ENCODE peak calls at places on chromosomes 11 and 22, in six cellular contexts. V is uterus, U is PC-9, F is GM12878, N is neural progenitor cell, W is spleen. M is an unnamed sample.
A peak's percentile ranks its signal among the peaks of the same experiment; 100 is the strongest.

GRCh38 chr11:18309691-18310090 is 12.2 kb downstream of the HPS5 start:
- DNase-seq in W (no peak), F (no peak), N (no peak), U (no peak), V (no peak), M (no peak)

GRCh38 chr22:17980638-17981051 is 43.7 kb downstream of the MICAL3 start:
- DNase-seq in U (no peak), N (peak; percentile 27), V (no peak), F (no peak), W (peak; percentile 88), M (no peak)

GRCh38 chr11:75667268-75667830 is 1.5 kb downstream of the MAP6 start:
- DNase-seq in F (no peak), W (no peak), U (no peak), N (peak; percentile 64), V (no peak), M (no peak)

GRCh38 chr11:18013790-18014507 is 1.1 kb upstream of the SERGEF start:
- DNase-seq in V (no peak), U (no peak), F (no peak), W (no peak), N (peak; percentile 24), M (no peak)

GRCh38 chr11:121886956-121887355 is 229.1 kb downstream of the BLID start:
- DNase-seq in N (no peak), V (no peak), W (no peak), F (no peak), U (no peak), M (no peak)

GRCh38 chr22:41650821-41651220 is 29.7 kb downstream of the XRCC6 start:
- DNase-seq in N (no peak), V (no peak), U (no peak), W (no peak), F (no peak), M (no peak)

GRCh38 chr11:82676483-82677094 is 57.1 kb downstream of the FAM181B start:
- DNase-seq in N (no peak), V (no peak), F (no peak), W (no peak), U (no peak), M (no peak)

GRCh38 chr22:30121988-30122387 is 41.7 kb downstream of the HORMAD2 start:
- DNase-seq in U (no peak), W (no peak), F (peak; percentile 2), V (no peak), N (no peak), M (no peak)

GRCh38 chr11:131391161-131391560 is 20.7 kb downstream of the NTM start:
- DNase-seq in U (no peak), N (no peak), F (no peak), V (no peak), W (no peak), M (no peak)

GRCh38 chr11:44179173-44179572 is 83.7 kb downstream of the EXT2 start:
- DNase-seq in F (no peak), W (no peak), N (no peak), U (no peak), V (no peak), M (no peak)

GRCh38 chr22:39030705-39031104 is 9.8 kb downstream of the APOBEC3D start:
- DNase-seq in V (no peak), U (no peak), W (no peak), N (no peak), F (no peak), M (no peak)

GRCh38 chr11:25562417-25562816 is 769.5 kb upstream of the ANO3 start:
- DNase-seq in V (no peak), U (no peak), F (no peak), W (no peak), N (no peak), M (no peak)

GRCh38 chr11:68312117-68312779 is at the start of gene LRP5:
- DNase-seq in N (peak; percentile 73), W (no peak), V (no peak), U (no peak), F (no peak), M (peak; percentile 69)

GRCh38 chr11:112694813-112695212 is 266.4 kb upstream of the NCAM1 start:
- DNase-seq in W (no peak), V (no peak), U (no peak), N (no peak), F (no peak), M (no peak)

GRCh38 chr22:40423246-40423753 is 52.9 kb downstream of the SGSM3 start:
- DNase-seq in F (no peak), U (no peak), N (no peak), V (no peak), W (peak; percentile 38), M (peak; percentile 40)

GRCh38 chr11:94638902-94639373 is 71.8 kb downstream of the PIWIL4 start:
- DNase-seq in V (no peak), U (peak; percentile 52), F (no peak), N (no peak), W (no peak), M (no peak)

GRCh38 chr11:9815486-9816136 is 151.7 kb downstream of the SWAP70 start:
- DNase-seq in F (no peak), N (no peak), W (no peak), V (no peak), U (no peak), M (no peak)

GRCh38 chr11:86047275-86047991 is 21.5 kb downstream of the PICALM start:
- DNase-seq in F (no peak), V (no peak), W (no peak), N (no peak), U (peak; percentile 82), M (no peak)

GRCh38 chr11:82980292-82980691 is 78.8 kb downstream of the DDIAS start:
- DNase-seq in F (no peak), N (no peak), V (no peak), W (no peak), U (peak; percentile 77), M (no peak)

GRCh38 chr11:75270896-75271415 is 30.4 kb downstream of the TPBGL start:
- DNase-seq in V (no peak), N (peak; percentile 41), W (peak; percentile 56), U (no peak), F (no peak), M (peak; percentile 59)

GRCh38 chr22:46479046-46479445 is 58.4 kb downstream of the CELSR1 start:
- DNase-seq in N (no peak), U (no peak), W (no peak), V (no peak), F (no peak), M (no peak)

GRCh38 chr11:86696004-86696403 is 23.6 kb upstream of the ME3 start:
- DNase-seq in N (no peak), F (no peak), U (peak; percentile 96), V (no peak), W (no peak), M (no peak)

GRCh38 chr22:16866167-16866566 is 41.0 kb upstream of the XKR3 start:
- DNase-seq in W (no peak), F (no peak), U (no peak), V (no peak), N (no peak), M (no peak)

GRCh38 chr22:21791635-21792625 is 56.3 kb upstream of the YPEL1 start:
- DNase-seq in F (peak; percentile 62), W (no peak), N (no peak), V (no peak), U (no peak), M (no peak)

GRCh38 chr11:6646631-6647281 is 8.9 kb downstream of the DCHS1 start:
- DNase-seq in F (peak; percentile 61), U (no peak), W (peak; percentile 88), V (peak; percentile 88), N (no peak), M (peak; percentile 84)

GRCh38 chr11:119889111-119889510 is 160.1 kb upstream of the NECTIN1 start:
- DNase-seq in W (peak; percentile 20), U (no peak), V (no peak), N (no peak), F (no peak), M (no peak)

GRCh38 chr11:119885861-119886567 is 157.0 kb upstream of the NECTIN1 start:
- DNase-seq in U (no peak), W (peak; percentile 49), N (no peak), V (no peak), F (no peak), M (no peak)

GRCh38 chr11:119889728-119890280 is 160.8 kb upstream of the NECTIN1 start:
- DNase-seq in F (no peak), W (peak; percentile 56), V (no peak), N (no peak), U (no peak), M (no peak)

GRCh38 chr11:119886667-119887230 is 157.7 kb upstream of the NECTIN1 start:
- DNase-seq in V (no peak), W (peak; percentile 61), N (no peak), F (no peak), U (no peak), M (no peak)

DNA sequence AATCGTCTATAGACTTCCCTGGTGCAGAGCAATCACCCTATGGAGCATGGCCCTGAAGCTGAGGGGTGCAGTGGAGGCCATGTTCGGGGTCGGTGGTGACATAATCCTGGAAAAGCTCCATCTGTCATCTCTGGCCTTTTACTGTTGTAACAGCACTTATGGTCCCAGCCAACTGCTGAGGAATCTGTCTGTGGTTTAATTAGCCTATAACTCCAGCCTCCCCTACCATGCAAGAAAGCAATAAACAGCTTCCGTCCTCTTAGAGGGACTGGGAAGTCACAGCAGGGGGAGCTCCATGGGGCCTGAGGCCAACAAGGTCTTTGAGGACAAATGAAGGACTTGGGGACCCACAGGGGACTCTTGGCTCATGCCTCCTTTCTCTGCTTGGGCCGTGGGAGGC is 159.1 kb upstream of the NECTIN1 start:
- DNase-seq in W (peak; percentile 50), V (no peak), N (no peak), F (no peak), U (no peak), M (no peak)
- H3K4me1 ChIP-seq in W (no peaks in the 10 kb centered on the region), V (no peaks in the 10 kb centered on the region), N (peaks cover 17% of the 10 kb centered on the region), F (no peaks in the 10 kb centered on the region), U (no peaks in the 10 kb centered on the region), M (no peaks in the 10 kb centered on the region)

GRCh38 chr11:8604078-8604723 is 10.2 kb upstream of the STK33 start:
- DNase-seq in F (no peak), V (peak; percentile 74), W (no peak), U (peak; percentile 92), N (peak; percentile 72), M (peak; percentile 84)

GRCh38 chr11:8608646-8609045 is 14.6 kb upstream of the STK33 start:
- DNase-seq in W (no peak), U (no peak), N (no peak), F (no peak), V (no peak), M (no peak)

GRCh38 chr11:8601376-8602133 is 7.5 kb upstream of the STK33 start:
- DNase-seq in W (no peak), N (peak; percentile 41), V (no peak), U (no peak), F (no peak), M (no peak)

GRCh38 chr11:8605956-8606355 is 11.9 kb upstream of the STK33 start:
- DNase-seq in F (no peak), W (no peak), V (no peak), U (no peak), N (no peak), M (no peak)

GRCh38 chr11:8603696-8604077 is 9.7 kb upstream of the STK33 start:
- DNase-seq in V (no peak), F (no peak), W (no peak), N (no peak), U (no peak), M (no peak)
- H3K9me3 ChIP-seq in V (no peaks in the 10 kb centered on the region), F (no peaks in the 10 kb centered on the region), W (no peaks in the 10 kb centered on the region), N (no peaks in the 10 kb centered on the region), U (no peaks in the 10 kb centered on the region), M (no peaks in the 10 kb centered on the region)

GRCh38 chr11:12706531-12707499 is 32.6 kb downstream of the TEAD1 start:
- DNase-seq in F (no peak), W (no peak), V (no peak), U (no peak), N (no peak), M (no peak)
- TF ChIP-seq CTCF in F (no peak), W (no peak), V (no peak), U (no peak), N (no peak), M (no peak)

GRCh38 chr11:110972640-110973039 is 260.4 kb upstream of the ARHGAP20 start:
- DNase-seq in U (peak; percentile 56), W (no peak), V (no peak), F (no peak), N (no peak), M (no peak)
- H3K4me1 ChIP-seq in U (no peaks in the 10 kb centered on the region), W (no peaks in the 10 kb centered on the region), V (no peaks in the 10 kb centered on the region), F (no peaks in the 10 kb centered on the region), N (peaks cover 10% of the 10 kb centered on the region), M (no peaks in the 10 kb centered on the region)